ENCODE peak calls at places on chromosomes 3 and 15, in nine cellular contexts. S, W, N, Z, D, A, P, M and I are unnamed samples.

GRCh38 chr15:43253431-43254403 is 13.0 kb downstream of the TGM5 start:
- DNase-seq in S (no peak), Z (peak; percentile 20), D (no peak), P (no peak), M (no peak), A (peak; percentile 85), W (no peak), N (peak; percentile 56), I (no peak)

GRCh38 chr15:49902791-49903481 is 216.1 kb downstream of the ATP8B4 start:
- DNase-seq in D (no peak), Z (no peak), W (no peak), M (no peak), A (no peak), N (no peak), P (no peak), S (no peak), I (no peak)

GRCh38 chr15:49145651-49146609 is 9.5 kb downstream of the COPS2 start:
- DNase-seq in S (peak; percentile 45), M (peak; percentile 30), D (peak; percentile 33), N (no peak), W (no peak), A (no peak), Z (no peak), P (no peak), I (no peak)

GRCh38 chr15:88994286-88994685 is 81.1 kb upstream of the MFGE8 start:
- DNase-seq in M (no peak), D (no peak), P (no peak), W (no peak), Z (no peak), N (no peak), S (no peak), A (no peak), I (no peak)

GRCh38 chr3:125054436-125055164 is 1.2 kb downstream of the HEG1 start:
- DNase-seq in A (no peak), D (peak; percentile 61), N (no peak), Z (no peak), M (no peak), S (peak; percentile 85), P (no peak), W (no peak), I (no peak)

GRCh38 chr3:71872256-71872655 is 87.3 kb upstream of the PROK2 start:
- DNase-seq in N (no peak), D (no peak), S (no peak), W (no peak), Z (no peak), A (no peak), P (no peak), M (no peak), I (no peak)

GRCh38 chr15:35182841-35183479 is 97.9 kb upstream of the NANOGP8 start:
- DNase-seq in Z (no peak), S (no peak), M (no peak), N (no peak), P (no peak), D (no peak), W (no peak), A (no peak), I (no peak)

GRCh38 chr3:189099031-189099471 is 72.7 kb upstream of the TPRG1 start:
- DNase-seq in S (no peak), A (peak; percentile 97), M (no peak), Z (peak; percentile 17), P (peak; percentile 96), W (peak; percentile 94), D (no peak), N (no peak), I (peak; percentile 85)

GRCh38 chr3:113825090-113825489 is 13.5 kb upstream of the GRAMD1C start:
- DNase-seq in N (no peak), P (no peak), M (peak; percentile 10), D (peak; percentile 22), A (no peak), S (no peak), Z (no peak), W (no peak), I (no peak)

GRCh38 chr15:101504866-101505609 is 15.5 kb upstream of the PCSK6 start:
- DNase-seq in W (no peak), N (no peak), S (no peak), Z (no peak), D (no peak), A (peak; percentile 34), M (no peak), P (peak; percentile 80), I (no peak)

GRCh38 chr3:57757642-57758297 is 1.7 kb downstream of the SLMAP start:
- DNase-seq in W (no peak), M (peak; percentile 17), A (no peak), P (no peak), Z (peak; percentile 13), S (peak; percentile 43), N (no peak), D (peak; percentile 17), I (no peak)

GRCh38 chr15:39140060-39140604 is 440.7 kb upstream of the THBS1 start:
- DNase-seq in N (no peak), A (no peak), Z (no peak), M (peak; percentile 77), W (no peak), S (peak; percentile 67), D (peak; percentile 62), P (no peak), I (no peak)

GRCh38 chr15:36468746-36469145 is 110.7 kb upstream of the CDIN1 start:
- DNase-seq in A (no peak), P (no peak), D (no peak), Z (no peak), N (no peak), M (no peak), W (no peak), S (no peak), I (no peak)

GRCh38 chr3:98823791-98824190 is 60.7 kb downstream of the ST3GAL6 start:
- DNase-seq in S (no peak), A (no peak), M (no peak), P (no peak), D (no peak), Z (no peak), W (no peak), N (no peak), I (no peak)

GRCh38 chr3:45591547-45591912 is 3.0 kb upstream of the LIMD1 start:
- DNase-seq in W (no peak), M (no peak), D (no peak), Z (no peak), S (no peak), A (no peak), N (no peak), P (no peak), I (no peak)

GRCh38 chr3:45593708-45594601 is 596 bp upstream of the LIMD1 start:
- DNase-seq in M (peak; percentile 92), S (peak; percentile 67), W (peak; percentile 78), Z (peak; percentile 81), N (peak; percentile 81), P (no peak), D (peak; percentile 95), A (no peak), I (peak; percentile 81)

GRCh38 chr3:45590822-45591546 is 3.6 kb upstream of the LIMD1 start:
- DNase-seq in D (no peak), M (no peak), Z (no peak), W (no peak), N (no peak), S (no peak), A (no peak), P (no peak), I (no peak)

GRCh38 chr3:45592405-45592804 is 2.1 kb upstream of the LIMD1 start:
- DNase-seq in Z (no peak), W (no peak), M (no peak), N (no peak), P (no peak), S (no peak), D (no peak), A (no peak), I (no peak)

GRCh38 chr3:45592830-45593707 is 1.5 kb upstream of the LIMD1 start:
- DNase-seq in A (peak; percentile 92), Z (peak; percentile 96), P (peak; percentile 97), D (peak; percentile 90), S (peak; percentile 89), W (peak; percentile 95), N (peak; percentile 94), M (peak; percentile 93), I (peak; percentile 97)
- TF ChIP-seq POLR2AphosphoS5 in A (peak; percentile 74), Z (peak; percentile 56), P (peak; percentile 49), D (no peak), S (no peak), W (peak; percentile 37), N (peak; percentile 53), M (no peak), I (no peak)

GRCh38 chr3:13062647-13063046 is 10.6 kb downstream of the IQSEC1 start:
- DNase-seq in Z (no peak), W (no peak), P (no peak), N (no peak), A (no peak), S (no peak), M (no peak), D (no peak), I (no peak)
- H3K4me3 ChIP-seq in Z (no peak overlapping the region), W (no peak overlapping the region), P (no peak overlapping the region), N (no peak overlapping the region), A (no peak overlapping the region), S (no peak overlapping the region), M (no peak overlapping the region), D (no peak overlapping the region), I (no peak overlapping the region)

DNA sequence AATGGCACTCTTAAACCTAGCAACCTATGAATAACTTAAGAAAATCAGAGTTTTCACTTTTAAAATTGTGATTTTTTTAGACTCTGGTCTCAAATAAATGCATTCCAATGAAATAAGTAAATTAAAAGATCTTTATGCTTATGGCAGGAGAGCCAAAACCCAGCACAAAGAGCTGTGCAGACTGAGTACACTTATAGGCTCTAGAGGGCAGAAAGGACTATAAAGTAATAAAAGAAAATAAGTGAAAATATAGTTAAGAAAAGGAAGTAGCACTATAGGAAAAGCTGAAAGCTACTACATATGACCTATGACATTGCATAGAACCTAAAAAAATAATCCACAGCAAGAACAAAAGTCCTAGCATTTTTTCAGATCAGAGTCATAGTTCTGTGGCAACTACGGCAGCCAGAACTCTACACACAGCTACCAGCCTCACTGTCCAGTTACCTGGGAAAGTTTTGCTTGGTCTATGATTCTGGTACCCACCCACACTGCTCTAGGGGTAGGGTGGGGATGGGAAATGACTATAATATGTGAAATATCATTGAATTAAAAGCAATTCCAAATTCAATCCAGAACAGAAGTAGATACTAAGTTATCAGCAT is 30.5 kb downstream of the CLASP2 start:
- DNase-seq in A (no peak), Z (no peak), W (no peak), M (no peak), P (no peak), N (no peak), D (peak; percentile 20), S (no peak), I (no peak)
- TF ChIP-seq POLR2AphosphoS5 in A (no peak), Z (no peak), W (no peak), M (no peak), P (no peak), N (no peak), D (no peak), S (no peak), I (no peak)

DNA sequence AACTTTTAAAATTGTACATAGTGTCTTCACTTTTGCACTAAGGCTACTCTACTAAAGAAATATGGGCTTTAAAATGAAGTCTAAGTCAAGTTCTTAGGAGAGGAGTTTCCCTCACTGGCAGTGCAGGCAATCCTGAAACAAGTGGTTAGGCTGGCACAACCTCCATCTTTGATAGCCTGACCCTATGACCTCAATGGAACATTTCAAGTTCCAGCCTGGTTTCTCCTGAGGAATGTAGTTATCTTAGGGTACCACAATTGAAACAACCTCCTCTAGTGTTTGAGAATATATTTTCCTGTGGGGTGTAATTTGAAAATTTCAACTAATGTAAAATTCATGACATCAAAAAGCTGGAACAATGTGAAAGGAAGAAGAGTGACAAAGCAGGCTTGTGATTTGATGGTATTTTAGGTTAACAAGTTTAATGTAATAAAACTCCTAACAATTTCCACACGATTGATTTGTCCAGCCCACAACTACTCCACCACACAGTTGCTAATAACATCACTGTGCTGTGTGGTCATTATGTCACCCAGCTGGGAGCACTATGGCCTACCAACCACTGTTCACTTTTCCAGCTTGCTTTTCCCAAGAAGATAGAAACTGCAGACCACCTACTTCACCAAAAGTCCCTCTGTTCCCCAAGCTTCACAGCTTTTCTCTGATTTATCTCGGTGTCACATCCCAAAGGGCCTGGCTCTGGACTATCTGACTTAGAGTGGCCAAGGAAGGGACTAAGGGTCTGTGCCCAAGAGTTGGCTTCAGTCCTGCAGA is 1.8 kb downstream of the WWTR1 start:
- DNase-seq in D (no peak), M (no peak), N (no peak), Z (no peak), W (no peak), P (no peak), A (no peak), S (no peak), I (no peak)
- H3K4me3 ChIP-seq in D (peak overlapping the region; percentile 67), M (no peak overlapping the region), N (peak overlapping the region; percentile 76), Z (peak overlapping the region; percentile 46), W (peak overlapping the region; percentile 76), P (peak overlapping the region; percentile 93), A (peak overlapping the region; percentile 86), S (peak overlapping the region; percentile 94), I (peak overlapping the region; percentile 81)